ENCODE peak calls at places on chromosome X, in five cellular contexts. One of them, this sample, is unnamed.

GRCh38 chrX:10484683-10485247 is 135.6 kb downstream of the MID1 start:
- DNase-seq in fibroblast of pulmonary artery: no peak
- DNase-seq in fibroblast of lung: peak
- DNase-seq in ovary: no peak
- DNase-seq in K562: no peak
- DNase-seq in this sample: no peak

GRCh38 chrX:9662148-9662547 is 103.5 kb downstream of the GPR143 start:
- DNase-seq in fibroblast of pulmonary artery: peak
- DNase-seq in fibroblast of lung: peak
- DNase-seq in ovary: no peak
- DNase-seq in K562: no peak
- DNase-seq in this sample: peak

GRCh38 chrX:15207384-15207783 is 62.5 kb downstream of the ASB9 start:
- DNase-seq in fibroblast of pulmonary artery: no peak
- DNase-seq in fibroblast of lung: no peak
- DNase-seq in ovary: no peak
- DNase-seq in K562: no peak
- DNase-seq in this sample: no peak

GRCh38 chrX:22800806-22801205 is 199.0 kb upstream of the DDX53 start:
- DNase-seq in fibroblast of pulmonary artery: peak
- DNase-seq in fibroblast of lung: peak
- DNase-seq in ovary: no peak
- DNase-seq in K562: no peak
- DNase-seq in this sample: peak

GRCh38 chrX:49884290-49884862 is 5.1 kb downstream of the USP27X start:
- DNase-seq in fibroblast of pulmonary artery: peak
- DNase-seq in fibroblast of lung: peak
- DNase-seq in ovary: peak
- DNase-seq in K562: peak
- DNase-seq in this sample: peak

GRCh38 chrX:10574663-10575062 is 45.7 kb downstream of the MID1 start:
- DNase-seq in fibroblast of pulmonary artery: no peak
- DNase-seq in fibroblast of lung: peak
- DNase-seq in ovary: no peak
- DNase-seq in K562: no peak
- DNase-seq in this sample: peak

GRCh38 chrX:1500701-1501624 is 36.0 kb downstream of the P2RY8 start:
- DNase-seq in fibroblast of pulmonary artery: no peak
- DNase-seq in fibroblast of lung: no peak
- DNase-seq in ovary: no peak
- DNase-seq in K562: no peak
- DNase-seq in this sample: no peak

GRCh38 chrX:153797415-153798015 is 3.0 kb downstream of the SSR4 start:
- DNase-seq in fibroblast of pulmonary artery: no peak
- DNase-seq in fibroblast of lung: no peak
- DNase-seq in ovary: no peak
- DNase-seq in K562: no peak
- DNase-seq in this sample: no peak

GRCh38 chrX:72124540-72125201 is 7.0 kb downstream of the RTL5 start:
- DNase-seq in fibroblast of pulmonary artery: no peak
- DNase-seq in fibroblast of lung: no peak
- DNase-seq in ovary: no peak
- DNase-seq in K562: no peak
- DNase-seq in this sample: no peak

GRCh38 chrX:136865270-136866168 is 15.0 kb downstream of the RBMX start:
- DNase-seq in fibroblast of pulmonary artery: no peak
- DNase-seq in fibroblast of lung: no peak
- DNase-seq in ovary: no peak
- DNase-seq in K562: no peak
- DNase-seq in this sample: no peak

DNA sequence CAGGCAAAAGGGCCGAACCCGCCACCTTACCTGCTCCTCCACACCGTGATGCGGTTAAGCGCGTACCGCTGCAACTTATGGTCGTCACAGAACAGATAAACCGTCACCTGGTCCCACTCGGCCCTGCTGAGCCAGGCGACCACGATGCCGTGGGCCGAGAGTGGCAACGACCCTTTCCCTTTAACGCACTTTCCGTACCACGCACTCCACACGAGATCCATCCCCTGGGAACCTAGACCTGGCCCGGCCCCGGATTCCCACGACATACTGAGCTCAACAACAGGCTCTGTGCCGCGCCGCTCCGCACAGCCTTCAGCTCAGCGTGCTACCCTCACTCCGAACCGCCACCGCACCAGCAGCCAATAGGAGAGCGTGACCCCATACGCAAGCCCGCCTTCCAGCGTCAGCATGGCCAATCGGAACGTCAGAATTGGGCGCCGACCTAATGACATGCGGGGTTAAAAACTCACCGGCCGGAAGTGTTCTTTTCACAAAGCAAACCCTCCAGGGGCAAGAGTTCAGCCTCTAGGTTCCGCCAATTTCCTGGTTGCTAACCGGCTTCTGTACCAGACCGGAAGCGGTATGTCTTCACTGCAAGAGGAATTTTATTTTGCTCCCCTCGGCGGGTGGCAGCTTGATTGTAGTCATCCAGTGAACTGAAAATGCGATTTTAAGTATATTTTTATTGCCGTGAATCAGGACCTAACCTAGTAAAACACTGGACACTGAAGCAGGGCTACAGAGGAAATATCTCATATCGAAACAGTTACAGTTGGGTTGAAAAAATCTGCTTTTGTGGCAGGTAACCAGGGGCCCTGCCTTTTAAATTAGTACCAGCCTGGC is at the start of gene LAS1L:
- DNase-seq in fibroblast of pulmonary artery: peak
- DNase-seq in fibroblast of lung: peak
- DNase-seq in ovary: peak
- DNase-seq in K562: peak
- DNase-seq in this sample: peak
- TF ChIP-seq CTCF in fibroblast of pulmonary artery: no peak
- TF ChIP-seq CTCF in fibroblast of lung: no peak
- TF ChIP-seq CTCF in ovary: no peak
- TF ChIP-seq CTCF in K562: no peak
- TF ChIP-seq CTCF in this sample: no peak

DNA sequence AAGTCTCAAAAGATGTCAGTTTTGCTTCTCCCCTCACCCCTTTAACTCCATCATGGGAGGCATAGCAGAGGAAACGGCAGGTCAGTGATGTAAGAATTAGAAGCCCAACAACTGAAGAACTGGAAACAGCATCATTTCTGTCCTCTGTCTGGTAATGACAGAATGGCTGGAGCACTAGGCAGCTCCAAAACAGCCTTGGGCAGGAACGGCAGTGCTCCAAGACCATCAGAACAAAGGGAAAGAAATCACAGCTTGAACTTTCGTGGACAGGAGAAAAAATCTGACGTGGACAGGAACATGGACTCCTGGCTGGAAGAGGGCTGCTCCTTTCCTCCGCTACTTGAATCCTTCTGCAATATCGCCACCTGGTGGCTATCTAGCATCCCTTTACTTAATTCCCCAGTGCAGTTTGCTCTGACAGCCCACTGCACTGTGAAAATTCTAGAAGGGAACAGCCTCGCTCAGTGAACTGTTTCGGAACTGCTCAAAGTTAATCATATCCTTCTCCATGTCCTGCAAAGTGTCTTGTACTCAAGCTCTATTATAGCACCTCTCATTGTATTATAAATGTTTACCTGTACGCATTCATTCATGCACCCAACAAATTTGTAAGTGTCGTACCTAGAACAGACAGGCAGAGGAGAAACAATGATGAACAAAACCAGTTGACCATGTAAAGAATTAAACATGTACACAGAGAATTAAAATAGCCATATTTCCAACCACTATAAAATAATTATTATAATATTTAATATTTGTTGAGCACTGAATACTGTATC is 20.4 kb downstream of the SLC25A53 start:
- DNase-seq in fibroblast of pulmonary artery: peak
- DNase-seq in fibroblast of lung: peak
- DNase-seq in ovary: peak
- DNase-seq in K562: peak
- DNase-seq in this sample: peak
- H3K4me3 ChIP-seq in fibroblast of pulmonary artery: peak
- H3K4me3 ChIP-seq in fibroblast of lung: no peak
- H3K4me3 ChIP-seq in ovary: peak
- H3K4me3 ChIP-seq in K562: no peak
- H3K4me3 ChIP-seq in this sample: peak

DNA sequence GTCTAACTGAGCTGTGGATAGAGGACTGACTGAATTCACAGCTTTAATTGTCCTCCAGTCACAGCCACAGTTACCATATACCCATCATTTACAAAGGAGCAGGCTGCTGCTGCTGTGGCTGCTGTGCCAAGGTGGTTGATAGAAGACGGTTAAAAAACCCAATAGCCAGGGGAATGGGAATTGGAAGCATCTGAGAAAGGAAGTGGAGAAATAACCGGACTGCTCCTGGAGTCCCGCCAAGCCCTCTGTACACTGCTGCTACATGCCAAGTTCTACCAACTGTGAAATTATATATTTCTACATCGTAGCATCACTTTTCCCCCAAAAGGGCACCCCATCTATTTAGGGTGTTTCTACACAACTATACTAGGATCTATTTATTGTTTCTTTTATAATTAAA is 279.7 kb upstream of the ARX start:
- DNase-seq in fibroblast of pulmonary artery: no peak
- DNase-seq in fibroblast of lung: no peak
- DNase-seq in ovary: no peak
- DNase-seq in K562: no peak
- DNase-seq in this sample: no peak
- TF ChIP-seq CTCF in fibroblast of pulmonary artery: no peak
- TF ChIP-seq CTCF in fibroblast of lung: no peak
- TF ChIP-seq CTCF in ovary: no peak
- TF ChIP-seq CTCF in K562: no peak
- TF ChIP-seq CTCF in this sample: no peak

GRCh38 chrX:100410083-100410590 is at the start of gene PCDH19:
- DNase-seq in fibroblast of pulmonary artery: peak
- DNase-seq in fibroblast of lung: peak
- DNase-seq in ovary: peak
- DNase-seq in K562: no peak
- DNase-seq in this sample: peak

GRCh38 chrX:100409316-100410082 is 574 bp downstream of the PCDH19 start:
- DNase-seq in fibroblast of pulmonary artery: peak
- DNase-seq in fibroblast of lung: peak
- DNase-seq in ovary: peak
- DNase-seq in K562: no peak
- DNase-seq in this sample: no peak

GRCh38 chrX:100407147-100407783 is 2.8 kb downstream of the PCDH19 start:
- DNase-seq in fibroblast of pulmonary artery: no peak
- DNase-seq in fibroblast of lung: no peak
- DNase-seq in ovary: no peak
- DNase-seq in K562: no peak
- DNase-seq in this sample: no peak

GRCh38 chrX:100408643-100409315 is 1.3 kb downstream of the PCDH19 start:
- DNase-seq in fibroblast of pulmonary artery: no peak
- DNase-seq in fibroblast of lung: no peak
- DNase-seq in ovary: peak
- DNase-seq in K562: no peak
- DNase-seq in this sample: no peak

DNA sequence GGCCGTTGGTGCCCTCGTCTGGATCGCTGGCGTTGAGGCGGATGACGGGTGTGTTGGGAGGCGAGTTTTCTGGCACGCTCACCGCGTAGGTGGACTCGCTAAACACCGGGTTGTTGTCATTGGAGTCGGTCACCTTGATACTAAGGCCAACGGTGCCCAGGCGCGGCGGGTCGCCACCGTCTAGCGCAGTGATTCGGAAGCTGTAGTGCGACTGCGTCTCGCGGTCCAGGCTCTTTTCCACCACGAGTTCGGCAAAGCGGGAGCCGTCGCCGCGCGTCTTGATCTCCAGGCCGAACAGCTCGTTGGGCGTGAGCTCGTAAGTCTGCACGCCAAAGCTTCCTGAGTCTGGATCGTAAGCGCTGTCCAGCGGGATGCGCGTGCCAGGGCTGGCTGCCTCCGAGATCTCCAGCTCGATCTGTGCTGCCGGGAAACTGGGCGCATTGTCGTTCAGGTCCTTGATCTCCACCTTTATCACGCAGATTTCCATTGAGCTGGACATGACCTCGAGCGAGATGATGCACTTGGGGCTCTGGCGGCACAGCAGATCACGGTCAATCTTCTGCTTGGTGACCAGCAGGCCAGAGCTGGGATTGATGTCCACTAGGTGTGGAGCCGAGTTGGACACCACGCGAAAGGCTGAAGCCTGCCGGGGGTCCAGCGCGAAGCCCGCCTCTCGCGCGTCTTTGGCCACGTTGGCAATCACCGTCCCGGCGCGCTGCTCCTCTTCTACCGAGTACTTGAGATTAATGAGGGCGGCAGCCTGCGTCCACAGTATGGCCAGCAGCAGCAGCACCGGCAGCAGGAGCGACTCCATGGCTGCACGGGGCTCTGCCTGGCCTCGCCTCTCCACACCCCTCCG is 2.1 kb downstream of the PCDH19 start:
- DNase-seq in fibroblast of pulmonary artery: no peak
- DNase-seq in fibroblast of lung: peak
- DNase-seq in ovary: peak
- DNase-seq in K562: no peak
- DNase-seq in this sample: no peak
- H3K4me3 ChIP-seq in fibroblast of pulmonary artery: no peak
- H3K4me3 ChIP-seq in fibroblast of lung: no peak
- H3K4me3 ChIP-seq in ovary: no peak
- H3K4me3 ChIP-seq in K562: no peak
- H3K4me3 ChIP-seq in this sample: no peak

DNA sequence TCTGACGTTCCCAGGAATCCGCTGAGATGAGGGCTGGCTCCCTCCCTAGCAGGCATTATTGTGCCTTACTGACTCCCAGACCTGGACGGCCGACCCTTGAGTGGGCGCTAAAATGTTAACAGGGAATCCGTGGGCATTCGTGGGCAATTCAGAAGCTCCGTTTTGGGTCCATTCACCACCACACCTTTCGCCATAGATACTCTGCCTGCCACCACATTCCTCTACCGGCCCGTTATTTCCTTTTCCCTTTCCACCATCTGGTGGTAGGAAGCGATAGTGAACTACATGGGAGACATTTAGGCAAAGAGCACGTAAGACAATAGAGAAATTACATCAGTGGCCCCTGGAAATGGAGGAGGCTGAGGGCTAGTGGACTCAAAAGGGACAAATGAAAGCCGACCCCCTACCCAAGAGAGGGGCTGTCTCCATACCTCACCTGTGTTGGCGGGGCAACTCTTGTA is 1.0 kb upstream of the SH3KBP1 start:
- DNase-seq in fibroblast of pulmonary artery: peak
- DNase-seq in fibroblast of lung: peak
- DNase-seq in ovary: no peak
- DNase-seq in K562: peak
- DNase-seq in this sample: peak
- TF ChIP-seq CTCF in fibroblast of pulmonary artery: peak
- TF ChIP-seq CTCF in fibroblast of lung: peak
- TF ChIP-seq CTCF in ovary: no peak
- TF ChIP-seq CTCF in K562: peak
- TF ChIP-seq CTCF in this sample: peak

GRCh38 chrX:64202808-64203320 is 2.6 kb downstream of the AMER1 start:
- DNase-seq in fibroblast of pulmonary artery: no peak
- DNase-seq in fibroblast of lung: peak
- DNase-seq in ovary: no peak
- DNase-seq in K562: no peak
- DNase-seq in this sample: no peak

GRCh38 chrX:64205441-64205734 is at the start of gene AMER1:
- DNase-seq in fibroblast of pulmonary artery: no peak
- DNase-seq in fibroblast of lung: no peak
- DNase-seq in ovary: no peak
- DNase-seq in K562: no peak
- DNase-seq in this sample: no peak

GRCh38 chrX:64205735-64206491 is 405 bp upstream of the AMER1 start:
- DNase-seq in fibroblast of pulmonary artery: peak
- DNase-seq in fibroblast of lung: peak
- DNase-seq in ovary: peak
- DNase-seq in K562: peak
- DNase-seq in this sample: peak

GRCh38 chrX:64204701-64205440 is 637 bp downstream of the AMER1 start:
- DNase-seq in fibroblast of pulmonary artery: peak
- DNase-seq in fibroblast of lung: peak
- DNase-seq in ovary: peak
- DNase-seq in K562: peak
- DNase-seq in this sample: peak

GRCh38 chrX:64204252-64204651 is 1.3 kb downstream of the AMER1 start:
- DNase-seq in fibroblast of pulmonary artery: no peak
- DNase-seq in fibroblast of lung: peak
- DNase-seq in ovary: peak
- DNase-seq in K562: no peak
- DNase-seq in this sample: peak
- H3K4me3 ChIP-seq in fibroblast of pulmonary artery: peak
- H3K4me3 ChIP-seq in fibroblast of lung: peak
- H3K4me3 ChIP-seq in ovary: peak
- H3K4me3 ChIP-seq in K562: peak
- H3K4me3 ChIP-seq in this sample: peak

This sample was measured in foreskin fibroblast.